ENCODE peak calls at places on chromosomes 5 and 9, in five cellular contexts. M is GM12878, I is A549, S is GM23338, V is HepG2. O is an unnamed sample.

GRCh38 chr9:32468740-32469139 is 57.3 kb downstream of the RIGI start:
- DNase-seq in V (no peak), M (no peak), I (no peak), S (no peak), O (no peak)

GRCh38 chr5:174491265-174491664 is 233.1 kb upstream of the MSX2 start:
- DNase-seq in V (no peak), M (no peak), I (no peak), S (no peak), O (no peak)

GRCh38 chr9:130425741-130426466 is 18.9 kb upstream of the ASS1 start:
- DNase-seq in M (no peak), V (no peak), I (no peak), S (no peak), O (no peak)

GRCh38 chr5:137734962-137735530 is 843 bp downstream of the KLHL3 start:
- DNase-seq in V (no peak), S (peak; percentile 62), I (no peak), M (no peak), O (no peak)

GRCh38 chr9:117290306-117290705 is 124.6 kb downstream of the ASTN2 start:
- DNase-seq in M (no peak), I (no peak), V (no peak), S (no peak), O (no peak)

GRCh38 chr5:40521108-40521785 is 158.5 kb upstream of the PTGER4 start:
- DNase-seq in M (no peak), I (no peak), V (no peak), S (no peak), O (no peak)

GRCh38 chr5:157172408-157172807 is 6.3 kb upstream of the GARIN3 start:
- DNase-seq in S (no peak), I (no peak), M (peak; percentile 98), V (no peak), O (no peak)

GRCh38 chr5:119080975-119081374 is 10.1 kb downstream of the DMXL1 start:
- DNase-seq in M (no peak), I (no peak), V (no peak), S (peak; percentile 19), O (no peak)

GRCh38 chr5:54440456-54440893 is 15.0 kb upstream of the HSPB3 start:
- DNase-seq in I (no peak), V (no peak), S (no peak), M (peak; percentile 48), O (no peak)

GRCh38 chr5:57692582-57693487 is 210.2 kb upstream of the ACTBL2 start:
- DNase-seq in I (peak; percentile 78), S (peak; percentile 56), M (no peak), V (peak; percentile 92), O (peak; percentile 71)

GRCh38 chr5:148912714-148913398 is 86.4 kb downstream of the ADRB2 start:
- DNase-seq in I (peak; percentile 82), V (peak; percentile 16), S (peak; percentile 88), M (no peak), O (no peak)

GRCh38 chr9:71928376-71928775 is 16.9 kb downstream of the C9orf85 start:
- DNase-seq in M (no peak), V (no peak), I (no peak), S (no peak), O (no peak)

GRCh38 chr5:154860123-154860522 is 1.7 kb downstream of the CNOT8 start:
- DNase-seq in S (peak; percentile 26), M (no peak), V (peak; percentile 58), I (no peak), O (no peak)

GRCh38 chr5:66757219-66757833 is 161.1 kb downstream of the MAST4 start:
- DNase-seq in I (peak; percentile 7), S (peak; percentile 60), V (peak; percentile 20), M (no peak), O (no peak)

DNA sequence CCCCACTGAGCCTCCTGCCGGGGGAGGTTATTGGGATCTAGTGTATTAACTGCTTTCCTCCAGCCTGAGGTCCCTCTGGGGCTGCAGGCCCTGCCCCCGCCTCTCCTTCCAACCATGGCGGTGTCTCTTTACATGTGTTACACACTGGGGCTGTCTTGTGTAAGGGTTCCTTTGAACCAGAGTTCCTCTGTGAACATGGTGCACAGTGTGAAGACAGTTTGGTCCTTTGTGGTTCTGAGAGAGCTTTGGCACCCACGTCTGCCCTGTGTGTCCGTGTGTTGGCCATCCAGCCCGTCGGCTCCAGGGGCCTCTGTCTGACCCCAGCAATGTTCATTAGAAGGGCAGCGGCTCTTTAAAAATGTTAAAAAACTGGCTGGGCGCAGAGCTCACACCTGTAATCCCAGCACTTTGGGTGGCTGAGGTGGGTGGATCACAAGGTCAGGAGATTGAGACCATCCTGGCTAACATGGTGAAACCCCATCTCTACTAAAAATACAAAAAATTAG is 89.9 kb downstream of the PHF2 start:
- DNase-seq in I (no peak), S (no peak), V (no peak), M (no peak), O (peak; percentile 28)
- TF ChIP-seq JUNB in I (no peak), S (no peak), V (no peak), M (no peak), O (no peak)

DNA sequence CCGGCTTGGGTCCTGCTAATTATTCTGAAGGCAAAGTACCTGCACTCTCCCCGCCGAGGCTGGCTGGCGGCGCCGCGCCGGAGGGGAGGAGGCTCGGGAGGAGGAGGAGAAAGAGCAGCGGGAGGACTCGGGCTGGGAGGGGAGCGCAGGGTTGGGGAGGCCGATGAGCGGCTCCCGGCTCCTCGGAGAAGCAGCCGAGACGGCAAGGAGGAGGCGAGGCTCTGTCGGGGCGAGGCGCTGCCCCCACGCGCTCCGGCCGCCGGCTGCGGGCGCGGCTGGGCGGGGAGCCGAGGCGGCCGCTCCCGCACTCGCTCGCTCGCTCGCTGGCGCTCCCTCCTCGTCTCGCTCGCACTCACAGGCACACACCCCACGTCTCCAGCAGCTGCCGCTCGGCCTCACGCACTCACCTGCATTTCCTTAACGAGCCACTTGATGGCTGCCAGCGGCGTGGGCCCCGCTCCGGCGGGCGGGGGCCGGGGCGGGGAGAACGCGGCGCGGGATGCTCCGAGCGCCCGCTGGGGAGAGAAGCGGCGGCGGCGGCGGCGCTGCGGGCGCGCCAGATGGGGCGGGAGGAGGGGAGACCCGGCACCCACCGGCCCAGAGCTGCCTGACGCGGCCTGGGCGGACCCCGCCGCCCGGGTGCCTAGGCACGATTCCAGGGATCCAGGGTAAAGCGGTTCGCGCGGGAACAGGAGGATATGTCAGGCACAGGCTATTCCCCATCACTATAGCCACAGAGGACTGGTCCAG is at the start of gene PTPRD:
- DNase-seq in I (peak; percentile 40), M (no peak), S (peak; percentile 82), V (peak; percentile 32), O (peak; percentile 19)
- TF ChIP-seq JUNB in I (no peak), M (no peak), S (no peak), V (no peak), O (no peak)

DNA sequence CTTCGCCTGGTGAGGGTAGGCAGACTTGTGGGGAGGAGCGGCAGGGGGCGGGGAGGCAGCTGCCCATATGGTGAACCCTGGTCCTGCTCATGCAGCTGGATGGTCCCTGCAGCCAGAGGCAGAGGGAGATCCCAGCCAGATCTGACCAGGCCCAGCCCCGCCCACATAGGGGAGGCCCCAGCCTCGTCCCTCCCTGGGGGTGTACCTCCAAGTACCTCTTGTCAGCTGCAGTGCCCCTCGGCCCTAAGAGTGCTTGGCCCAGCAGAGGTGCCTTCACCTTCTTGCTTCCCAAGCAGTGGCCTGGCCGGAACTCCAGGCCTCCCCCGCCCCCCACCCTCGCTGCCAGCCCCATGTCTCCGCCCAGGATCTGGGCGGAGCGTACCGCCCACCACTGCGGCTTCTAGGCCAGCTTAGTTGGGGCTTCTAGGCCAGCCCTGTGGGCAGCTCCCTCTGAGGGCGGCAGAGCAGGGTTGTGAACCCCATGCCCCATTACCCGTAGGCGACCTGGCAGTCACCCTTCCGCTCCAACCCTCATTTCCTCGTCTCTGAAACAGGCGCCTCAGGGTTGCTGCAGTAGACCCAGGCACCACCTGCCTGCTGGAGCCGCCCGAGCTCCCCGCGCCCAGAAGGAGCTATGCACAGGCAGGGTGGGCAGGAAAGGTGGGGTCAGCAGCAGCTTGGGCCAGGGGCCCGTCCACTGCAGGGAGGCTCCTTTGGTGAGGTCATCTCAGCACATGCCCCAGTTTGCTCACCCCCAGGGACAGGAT is at the start of gene SARDH:
- DNase-seq in S (peak; percentile 83), V (peak; percentile 77), M (no peak), I (peak; percentile 55), O (peak; percentile 64)
- TF ChIP-seq JUNB in S (no peak), V (no peak), M (no peak), I (no peak), O (no peak)

GRCh38 chr9:91273853-91274552 is 87.7 kb downstream of the AUH start:
- DNase-seq in I (no peak), M (no peak), V (peak; percentile 6), S (no peak), O (no peak)
- TF ChIP-seq JUNB in I (no peak), M (no peak), V (no peak), S (no peak), O (no peak)

O was measured in K562.